ENCODE peak calls at places on chromosomes 7 and 10, in five cellular contexts. One of them, this sample, is unnamed.

GRCh38 chr10:120415709-120416330 is 41.2 kb upstream of the PLPP4 start:
- DNase-seq in tibial nerve: no peak
- DNase-seq in endothelial cell: no peak
- DNase-seq in colonic mucosa: no peak
- DNase-seq in WERI-Rb-1: no peak
- DNase-seq in this sample: no peak

GRCh38 chr10:25934673-25935139 is 677 bp downstream of the MYO3A start:
- DNase-seq in tibial nerve: no peak
- DNase-seq in endothelial cell: peak; percentile 69
- DNase-seq in colonic mucosa: peak; percentile 38
- DNase-seq in WERI-Rb-1: peak; percentile 52
- DNase-seq in this sample: peak; percentile 26

GRCh38 chr7:128145191-128145590 is 95.9 kb upstream of the LEP start:
- DNase-seq in tibial nerve: no peak
- DNase-seq in endothelial cell: no peak
- DNase-seq in colonic mucosa: no peak
- DNase-seq in WERI-Rb-1: no peak
- DNase-seq in this sample: no peak

GRCh38 chr7:34070486-34071323 is 165.4 kb downstream of the BMPER start:
- DNase-seq in tibial nerve: no peak
- DNase-seq in endothelial cell: no peak
- DNase-seq in colonic mucosa: no peak
- DNase-seq in WERI-Rb-1: no peak
- DNase-seq in this sample: no peak

GRCh38 chr10:90032519-90032918 is 331.1 kb downstream of the KIF20B start:
- DNase-seq in tibial nerve: no peak
- DNase-seq in endothelial cell: no peak
- DNase-seq in colonic mucosa: no peak
- DNase-seq in WERI-Rb-1: no peak
- DNase-seq in this sample: no peak

GRCh38 chr10:102555781-102556328 is 52.1 kb downstream of the SUFU start:
- DNase-seq in tibial nerve: no peak
- DNase-seq in endothelial cell: no peak
- DNase-seq in colonic mucosa: no peak
- DNase-seq in WERI-Rb-1: no peak
- DNase-seq in this sample: no peak

GRCh38 chr7:4733936-4734528 is 41.4 kb upstream of the AP5Z1 start:
- DNase-seq in tibial nerve: no peak
- DNase-seq in endothelial cell: no peak
- DNase-seq in colonic mucosa: no peak
- DNase-seq in WERI-Rb-1: no peak
- DNase-seq in this sample: no peak

GRCh38 chr10:62057359-62057758 is 155.9 kb downstream of the ARID5B start:
- DNase-seq in tibial nerve: peak; percentile 48
- DNase-seq in endothelial cell: no peak
- DNase-seq in colonic mucosa: no peak
- DNase-seq in WERI-Rb-1: no peak
- DNase-seq in this sample: no peak

GRCh38 chr7:130734525-130735272 is 692 bp upstream of the KLF14 start:
- DNase-seq in tibial nerve: peak; percentile 9
- DNase-seq in endothelial cell: no peak
- DNase-seq in colonic mucosa: no peak
- DNase-seq in WERI-Rb-1: no peak
- DNase-seq in this sample: peak; percentile 9

GRCh38 chr7:108328174-108328651 is 128.0 kb downstream of the NRCAM start:
- DNase-seq in tibial nerve: no peak
- DNase-seq in endothelial cell: no peak
- DNase-seq in colonic mucosa: no peak
- DNase-seq in WERI-Rb-1: peak; percentile 41
- DNase-seq in this sample: no peak

GRCh38 chr7:13920053-13920697 is 69.3 kb downstream of the ETV1 start:
- DNase-seq in tibial nerve: peak; percentile 41
- DNase-seq in endothelial cell: peak; percentile 39
- DNase-seq in colonic mucosa: peak; percentile 36
- DNase-seq in WERI-Rb-1: no peak
- DNase-seq in this sample: peak; percentile 65

GRCh38 chr10:132162021-132162531 is 24.7 kb upstream of the DPYSL4 start:
- DNase-seq in tibial nerve: no peak
- DNase-seq in endothelial cell: no peak
- DNase-seq in colonic mucosa: no peak
- DNase-seq in WERI-Rb-1: peak; percentile 56
- DNase-seq in this sample: no peak

GRCh38 chr7:143229054-143229790 is 7.4 kb downstream of the TAS2R40 start:
- DNase-seq in tibial nerve: no peak
- DNase-seq in endothelial cell: no peak
- DNase-seq in colonic mucosa: no peak
- DNase-seq in WERI-Rb-1: peak; percentile 50
- DNase-seq in this sample: no peak

GRCh38 chr10:132542086-132542775 is 4.6 kb downstream of the INPP5A start:
- DNase-seq in tibial nerve: no peak
- DNase-seq in endothelial cell: no peak
- DNase-seq in colonic mucosa: no peak
- DNase-seq in WERI-Rb-1: no peak
- DNase-seq in this sample: no peak

GRCh38 chr7:926061-927030 is 28.1 kb downstream of the ADAP1 start:
- DNase-seq in tibial nerve: no peak
- DNase-seq in endothelial cell: no peak
- DNase-seq in colonic mucosa: peak; percentile 92
- DNase-seq in WERI-Rb-1: no peak
- DNase-seq in this sample: no peak

GRCh38 chr10:850093-850492 is 81.4 kb downstream of the LARP4B start:
- DNase-seq in tibial nerve: no peak
- DNase-seq in endothelial cell: no peak
- DNase-seq in colonic mucosa: no peak
- DNase-seq in WERI-Rb-1: no peak
- DNase-seq in this sample: no peak

GRCh38 chr7:21911341-21911875 is 34.3 kb downstream of the CDCA7L start:
- DNase-seq in tibial nerve: no peak
- DNase-seq in endothelial cell: no peak
- DNase-seq in colonic mucosa: no peak
- DNase-seq in WERI-Rb-1: no peak
- DNase-seq in this sample: no peak

GRCh38 chr10:63600540-63600939 is 79.3 kb downstream of the REEP3 start:
- DNase-seq in tibial nerve: no peak
- DNase-seq in endothelial cell: no peak
- DNase-seq in colonic mucosa: no peak
- DNase-seq in WERI-Rb-1: no peak
- DNase-seq in this sample: no peak

GRCh38 chr7:77244222-77244934 is 44.8 kb upstream of the FGL2 start:
- DNase-seq in tibial nerve: peak; percentile 18
- DNase-seq in endothelial cell: no peak
- DNase-seq in colonic mucosa: no peak
- DNase-seq in WERI-Rb-1: no peak
- DNase-seq in this sample: no peak

GRCh38 chr7:90625562-90625961 is 29.4 kb downstream of the CDK14 start:
- DNase-seq in tibial nerve: peak; percentile 61
- DNase-seq in endothelial cell: peak; percentile 50
- DNase-seq in colonic mucosa: peak; percentile 20
- DNase-seq in WERI-Rb-1: peak; percentile 81
- DNase-seq in this sample: no peak

GRCh38 chr7:42161723-42162122 is 75.3 kb downstream of the GLI3 start:
- DNase-seq in tibial nerve: no peak
- DNase-seq in endothelial cell: no peak
- DNase-seq in colonic mucosa: no peak
- DNase-seq in WERI-Rb-1: no peak
- DNase-seq in this sample: no peak

GRCh38 chr10:118785566-118785965 is 30.8 kb upstream of the CACUL1 start:
- DNase-seq in tibial nerve: no peak
- DNase-seq in endothelial cell: no peak
- DNase-seq in colonic mucosa: no peak
- DNase-seq in WERI-Rb-1: no peak
- DNase-seq in this sample: no peak
- TF ChIP-seq CTCF in tibial nerve: no peak
- TF ChIP-seq CTCF in endothelial cell: no peak
- TF ChIP-seq CTCF in colonic mucosa: no peak
- TF ChIP-seq CTCF in WERI-Rb-1: no peak
- TF ChIP-seq CTCF in this sample: no peak

DNA sequence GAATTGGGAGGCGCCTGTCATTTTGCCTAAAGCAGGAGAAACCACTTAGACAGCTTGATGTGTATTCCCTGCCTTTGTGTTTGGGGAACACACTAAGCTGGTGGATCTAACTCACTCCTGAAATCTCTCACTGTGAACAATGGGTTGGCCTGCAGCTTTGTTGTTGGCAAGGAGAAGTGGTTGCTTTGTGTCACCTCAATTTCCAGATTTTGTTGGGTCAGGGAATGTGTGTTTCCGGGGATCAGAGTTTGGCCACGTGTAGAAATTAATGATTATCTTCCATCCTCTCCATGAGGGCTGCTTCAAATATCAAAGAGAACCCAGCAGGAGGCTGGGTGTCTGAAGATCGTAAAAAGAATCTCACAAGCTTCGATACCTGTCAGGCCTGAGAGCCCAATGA is 27.8 kb downstream of the A1CF start:
- DNase-seq in tibial nerve: no peak
- DNase-seq in endothelial cell: no peak
- DNase-seq in colonic mucosa: no peak
- DNase-seq in WERI-Rb-1: no peak
- DNase-seq in this sample: no peak
- TF ChIP-seq CTCF in tibial nerve: no peak
- TF ChIP-seq CTCF in endothelial cell: no peak
- TF ChIP-seq CTCF in colonic mucosa: no peak
- TF ChIP-seq CTCF in WERI-Rb-1: no peak
- TF ChIP-seq CTCF in this sample: no peak

GRCh38 chr10:7218974-7219373 is 191.9 kb downstream of the SFMBT2 start:
- DNase-seq in tibial nerve: no peak
- DNase-seq in endothelial cell: no peak
- DNase-seq in colonic mucosa: no peak
- DNase-seq in WERI-Rb-1: no peak
- DNase-seq in this sample: no peak
- TF ChIP-seq CTCF in tibial nerve: no peak
- TF ChIP-seq CTCF in endothelial cell: no peak
- TF ChIP-seq CTCF in colonic mucosa: no peak
- TF ChIP-seq CTCF in WERI-Rb-1: no peak
- TF ChIP-seq CTCF in this sample: no peak

DNA sequence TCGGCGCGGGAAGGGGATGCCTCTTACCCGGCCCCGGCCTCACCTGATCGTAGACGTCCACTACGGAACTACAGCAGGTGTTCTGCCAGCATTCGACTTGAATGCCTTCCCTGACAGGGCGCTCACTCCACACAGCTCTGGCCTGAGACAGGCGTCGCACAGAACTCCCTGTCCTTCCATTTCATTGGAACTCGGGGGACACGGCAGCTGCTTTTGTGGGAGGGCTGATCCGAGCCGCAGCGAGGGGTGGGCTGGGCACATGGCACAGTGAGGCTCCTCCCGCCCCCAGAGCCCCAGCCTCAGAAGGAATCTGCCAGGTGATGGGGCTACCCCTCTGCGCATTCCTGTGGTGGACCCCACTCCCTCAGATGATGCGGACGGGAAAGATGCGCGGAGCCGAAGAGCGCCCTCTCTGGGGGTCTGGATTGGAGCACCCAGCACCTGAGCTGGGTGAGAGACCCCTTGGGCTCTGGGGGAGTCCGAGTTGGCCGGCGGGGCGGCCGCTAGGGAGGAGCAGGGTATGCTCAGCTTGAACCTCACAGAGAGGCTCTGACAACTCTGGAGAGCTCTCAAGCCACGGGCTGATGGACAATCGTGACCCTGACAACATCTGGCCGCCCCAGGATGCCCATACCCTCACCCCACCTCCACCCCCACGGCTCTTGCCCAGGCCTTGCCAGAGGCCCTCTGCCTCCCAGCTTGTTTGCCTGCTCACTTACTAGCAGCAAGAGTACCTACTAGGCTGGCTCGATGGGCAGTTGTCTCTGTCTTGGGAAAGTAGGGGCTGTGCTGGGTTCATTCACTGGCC is 36.6 kb downstream of the RASGEF1A start:
- DNase-seq in tibial nerve: no peak
- DNase-seq in endothelial cell: peak; percentile 6
- DNase-seq in colonic mucosa: no peak
- DNase-seq in WERI-Rb-1: peak; percentile 9
- DNase-seq in this sample: no peak
- TF ChIP-seq CTCF in tibial nerve: no peak
- TF ChIP-seq CTCF in endothelial cell: no peak
- TF ChIP-seq CTCF in colonic mucosa: no peak
- TF ChIP-seq CTCF in WERI-Rb-1: peak; percentile 43
- TF ChIP-seq CTCF in this sample: no peak

DNA sequence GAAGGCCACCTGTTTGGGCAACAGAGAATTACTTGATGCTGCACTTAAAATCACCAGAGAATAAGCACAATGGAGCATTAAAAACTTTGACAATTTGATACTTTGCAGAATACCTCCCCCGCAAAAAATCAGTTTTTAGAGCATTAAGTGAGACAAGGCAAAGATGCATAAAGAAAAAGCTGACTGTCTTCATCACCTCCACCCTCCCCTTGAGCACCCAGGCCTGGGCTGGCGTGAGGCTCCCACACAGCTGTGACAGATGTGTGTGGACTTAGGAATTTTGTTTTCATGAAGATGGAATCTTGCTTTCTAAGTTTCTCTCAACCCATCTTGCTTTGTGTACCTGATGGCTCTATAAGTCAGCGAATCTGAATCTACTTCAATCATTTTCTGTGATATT is 242.2 kb downstream of the EMX2 start:
- DNase-seq in tibial nerve: no peak
- DNase-seq in endothelial cell: no peak
- DNase-seq in colonic mucosa: no peak
- DNase-seq in WERI-Rb-1: no peak
- DNase-seq in this sample: no peak
- TF ChIP-seq CTCF in tibial nerve: no peak
- TF ChIP-seq CTCF in endothelial cell: no peak
- TF ChIP-seq CTCF in colonic mucosa: no peak
- TF ChIP-seq CTCF in WERI-Rb-1: no peak
- TF ChIP-seq CTCF in this sample: no peak

GRCh38 chr7:92528958-92529264 is 316 bp downstream of the RBM48 start:
- DNase-seq in tibial nerve: no peak
- DNase-seq in endothelial cell: no peak
- DNase-seq in colonic mucosa: no peak
- DNase-seq in WERI-Rb-1: no peak
- DNase-seq in this sample: no peak

GRCh38 chr7:92523110-92523509 is 5.2 kb downstream of the PEX1 start:
- DNase-seq in tibial nerve: no peak
- DNase-seq in endothelial cell: no peak
- DNase-seq in colonic mucosa: no peak
- DNase-seq in WERI-Rb-1: no peak
- DNase-seq in this sample: no peak

GRCh38 chr7:92528188-92528957 is at the start of the genes PEX1 and RBM48:
- DNase-seq in tibial nerve: peak; percentile 88
- DNase-seq in endothelial cell: peak; percentile 92
- DNase-seq in colonic mucosa: peak; percentile 97
- DNase-seq in WERI-Rb-1: peak; percentile 98
- DNase-seq in this sample: peak; percentile 82

GRCh38 chr7:92527300-92528187 is 776 bp downstream of the PEX1 start:
- DNase-seq in tibial nerve: peak; percentile 7
- DNase-seq in endothelial cell: peak; percentile 66
- DNase-seq in colonic mucosa: peak; percentile 63
- DNase-seq in WERI-Rb-1: peak; percentile 64
- DNase-seq in this sample: peak; percentile 40
- TF ChIP-seq CTCF in tibial nerve: no peak
- TF ChIP-seq CTCF in endothelial cell: no peak
- TF ChIP-seq CTCF in colonic mucosa: no peak
- TF ChIP-seq CTCF in WERI-Rb-1: no peak
- TF ChIP-seq CTCF in this sample: peak; percentile 49

This sample was measured in neural crest cell.